ENCODE peak calls at places on chromosomes 6 and 20, in nine cellular contexts. E, D, K, M, O, J, F, T and I are unnamed samples.

GRCh38 chr6:80608881-80609280 is 502.4 kb downstream of the BCKDHB start:
- DNase-seq in F (no peak), J (no peak), O (no peak), T (no peak), M (no peak), D (peak; percentile 41), E (no peak), K (no peak), I (no peak)

GRCh38 chr20:56628015-56628872 is 862 bp upstream of the TFAP2C start:
- DNase-seq in D (no peak), M (no peak), K (no peak), F (peak; percentile 62), T (no peak), J (peak; percentile 39), O (no peak), E (no peak), I (no peak)

GRCh38 chr6:27495386-27496135 is 22.7 kb upstream of the ZNF184 start:
- DNase-seq in T (no peak), M (no peak), F (peak; percentile 73), D (peak; percentile 83), O (peak; percentile 50), E (no peak), K (peak; percentile 28), J (peak; percentile 66), I (no peak)

GRCh38 chr6:37987559-37987958 is 168.0 kb downstream of the ZFAND3 start:
- DNase-seq in K (no peak), O (no peak), M (no peak), J (no peak), E (no peak), F (no peak), D (no peak), T (no peak), I (no peak)

GRCh38 chr6:14865609-14866100 is 380.2 kb upstream of the JARID2 start:
- DNase-seq in D (peak; percentile 49), F (no peak), T (no peak), O (no peak), J (no peak), M (peak; percentile 51), E (no peak), K (no peak), I (no peak)

GRCh38 chr6:43298565-43299337 is 691 bp downstream of the SLC22A7 start:
- DNase-seq in K (no peak), F (no peak), D (no peak), O (no peak), E (no peak), J (no peak), M (no peak), T (no peak), I (no peak)

GRCh38 chr20:10711903-10712373 is 38.1 kb upstream of the JAG1 start:
- DNase-seq in J (no peak), E (no peak), M (no peak), F (no peak), D (no peak), K (no peak), T (no peak), O (no peak), I (no peak)

GRCh38 chr20:32437391-32438074 is 79.4 kb downstream of the ASXL1 start:
- DNase-seq in J (no peak), M (no peak), E (peak; percentile 28), F (no peak), O (no peak), K (no peak), D (no peak), T (no peak), I (no peak)

GRCh38 chr6:32845381-32845884 is 1.6 kb upstream of the PSMB8 start:
- DNase-seq in O (no peak), K (peak; percentile 25), J (no peak), M (no peak), D (no peak), F (no peak), E (no peak), T (no peak), I (no peak)

GRCh38 chr20:17431621-17432364 is 99.4 kb downstream of the BFSP1 start:
- DNase-seq in O (peak; percentile 26), J (peak; percentile 59), E (no peak), T (no peak), K (peak; percentile 16), D (peak; percentile 61), F (peak; percentile 73), M (peak; percentile 53), I (peak; percentile 35)

GRCh38 chr6:38182426-38182825 is 362.9 kb downstream of the ZFAND3 start:
- DNase-seq in O (no peak), K (no peak), T (peak; percentile 28), J (no peak), D (no peak), M (peak; percentile 7), E (no peak), F (no peak), I (no peak)

GRCh38 chr6:42041131-42042055 is 8.9 kb upstream of the TAF8 start:
- DNase-seq in D (peak; percentile 69), F (no peak), O (no peak), J (no peak), M (no peak), T (no peak), E (no peak), K (peak; percentile 55), I (no peak)

GRCh38 chr6:53673138-53673801 is 7.7 kb upstream of the KLHL31 start:
- DNase-seq in K (no peak), O (no peak), J (no peak), T (no peak), M (no peak), F (no peak), D (peak; percentile 81), E (no peak), I (no peak)

GRCh38 chr6:36867471-36868224 is 7.0 kb downstream of the PPIL1 start:
- DNase-seq in O (no peak), J (no peak), F (no peak), T (no peak), D (no peak), E (no peak), K (peak; percentile 50), M (no peak), I (no peak)

GRCh38 chr6:69233195-69233524 is 563.6 kb downstream of the LMBRD1 start:
- DNase-seq in M (no peak), K (no peak), D (no peak), E (no peak), T (no peak), J (no peak), O (no peak), F (no peak), I (no peak)

DNA sequence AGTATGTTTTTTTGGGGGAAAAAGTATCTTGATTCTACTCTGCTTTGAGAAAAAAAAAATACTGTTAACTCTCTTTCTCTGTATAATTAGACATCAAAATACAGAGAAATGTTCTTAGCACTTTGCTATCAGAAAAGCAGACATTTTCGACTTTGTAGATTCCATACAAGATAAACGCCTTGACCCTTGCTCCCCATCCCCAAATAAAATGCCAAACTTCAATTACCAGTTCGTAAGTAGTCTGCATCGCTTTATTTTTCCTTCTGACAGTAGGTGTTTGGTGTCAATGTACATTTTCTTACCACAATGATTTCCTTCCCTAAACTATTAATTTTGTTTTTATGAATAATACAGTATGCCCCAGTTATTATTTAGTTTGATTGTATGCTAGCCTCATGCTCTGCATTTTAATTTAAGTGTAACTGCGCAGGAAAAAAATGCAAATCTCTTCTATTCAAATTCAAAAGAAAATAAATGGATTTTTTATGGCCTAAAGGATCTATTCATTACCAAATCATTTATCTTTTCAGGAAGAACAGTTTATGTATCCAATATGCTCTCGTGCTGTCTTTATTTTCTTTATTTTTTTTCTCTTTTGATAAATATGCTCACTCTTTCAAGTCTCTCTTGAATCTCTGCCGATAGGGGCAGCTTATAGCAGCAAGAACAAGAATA is 84.8 kb upstream of the ZNF217 start:
- DNase-seq in M (no peak), E (no peak), J (no peak), O (no peak), D (no peak), T (no peak), K (no peak), F (no peak), I (no peak)
- TF ChIP-seq CTCF in M (no peak), E (no peak), J (no peak), O (no peak), D (peak; percentile 26), T (no peak), K (no peak), F (no peak), I (peak; percentile 20)

GRCh38 chr20:40942775-40943174 is 85.8 kb upstream of the TOP1 start:
- DNase-seq in F (no peak), J (no peak), K (no peak), E (no peak), M (no peak), O (no peak), D (no peak), T (no peak), I (no peak)

GRCh38 chr20:40943591-40943990 is 85.0 kb upstream of the TOP1 start:
- DNase-seq in T (no peak), E (no peak), O (no peak), K (no peak), F (no peak), D (no peak), J (no peak), M (no peak), I (no peak)

GRCh38 chr20:40942015-40942414 is 86.6 kb upstream of the TOP1 start:
- DNase-seq in O (no peak), M (no peak), T (no peak), F (no peak), E (no peak), J (no peak), K (no peak), D (no peak), I (no peak)

GRCh38 chr20:40945754-40946451 is 82.7 kb upstream of the TOP1 start:
- DNase-seq in M (peak; percentile 51), K (peak; percentile 58), T (no peak), D (peak; percentile 64), F (peak; percentile 69), O (peak; percentile 25), E (no peak), J (peak; percentile 68), I (peak; percentile 31)

DNA sequence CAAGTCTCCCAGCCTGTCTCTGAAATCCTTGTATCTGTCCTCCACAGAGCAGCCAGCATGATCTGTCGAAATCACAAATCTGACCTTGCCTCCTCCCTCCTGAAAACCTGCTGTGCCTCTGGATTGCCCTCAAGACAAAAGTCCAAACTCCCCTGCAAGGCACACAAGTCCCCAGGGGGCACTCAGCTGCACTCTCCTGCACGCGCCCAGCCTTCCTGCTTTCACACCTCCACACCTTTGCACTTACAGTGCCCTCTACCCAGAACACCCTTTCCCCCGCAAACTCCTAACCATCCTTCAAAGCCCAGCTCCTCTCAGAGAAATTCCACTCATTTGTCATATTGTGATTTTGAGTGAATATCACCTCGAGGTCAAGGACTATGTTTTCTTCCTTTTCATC is 83.4 kb upstream of the TOP1 start:
- DNase-seq in E (no peak), K (no peak), M (no peak), J (no peak), F (no peak), T (no peak), D (no peak), O (no peak), I (no peak)
- TF ChIP-seq CTCF in E (no peak), K (no peak), M (no peak), J (no peak), F (no peak), T (no peak), D (no peak), O (no peak), I (no peak)

GRCh38 chr20:2476742-2477615 is 6.4 kb upstream of the SNRPB start:
- DNase-seq in T (no peak), M (no peak), K (no peak), F (no peak), J (no peak), E (no peak), O (no peak), D (no peak), I (no peak)
- TF ChIP-seq CTCF in T (no peak), M (peak; percentile 36), K (no peak), F (no peak), J (no peak), E (no peak), O (no peak), D (no peak), I (no peak)

GRCh38 chr20:23023621-23024187 is 11.4 kb upstream of the SSTR4 start:
- DNase-seq in J (no peak), M (no peak), K (no peak), O (no peak), T (no peak), F (no peak), E (no peak), D (no peak), I (no peak)
- TF ChIP-seq CTCF in J (no peak), M (peak; percentile 14), K (no peak), O (no peak), T (no peak), F (no peak), E (no peak), D (no peak), I (no peak)